ENCODE peak calls at places on chromosomes 13 and 19, in six cellular contexts. I is aorta; Q is CD8-positive, alpha-beta T cell; N is cardiac muscle cell; M is neural progenitor cell; D is RWPE2. C is an unnamed sample. For H3K4me1, the result is how much of the 10 kb centered on the place peaks cover.

GRCh38 chr19:31974941-31975340 is 370.5 kb upstream of the ZNF507 start:
- DNase-seq in Q (no peak), M (no peak), D (no peak), I (no peak), N (no peak), C (no peak)

GRCh38 chr13:20351279-20352022 is 119.3 kb upstream of the GJB6 start:
- DNase-seq in N (peak), D (no peak), M (no peak), I (no peak), Q (no peak), C (no peak)

GRCh38 chr13:50969691-50970090 is 60.1 kb downstream of the RNASEH2B start:
- DNase-seq in M (peak), N (peak), I (no peak), Q (no peak), D (no peak), C (no peak)

GRCh38 chr19:46537136-46538097 is 41.8 kb upstream of the PNMA8B start:
- DNase-seq in I (peak), M (peak), N (peak), Q (peak), D (no peak), C (peak)

GRCh38 chr13:36788276-36788675 is 30.7 kb upstream of the RFXAP start:
- DNase-seq in D (no peak), N (no peak), Q (no peak), I (no peak), M (no peak), C (no peak)

GRCh38 chr19:29805026-29805925 is 6.5 kb upstream of the CCNE1 start:
- DNase-seq in M (no peak), D (no peak), I (peak), N (no peak), Q (no peak), C (no peak)

GRCh38 chr13:35978607-35979316 is 152.4 kb downstream of the DCLK1 start:
- DNase-seq in Q (no peak), M (peak), N (peak), I (no peak), D (no peak), C (no peak)

GRCh38 chr13:50191004-50191403 is 175.8 kb downstream of the KCNRG start:
- DNase-seq in N (no peak), D (no peak), I (no peak), Q (no peak), M (no peak), C (no peak)

GRCh38 chr13:99620806-99621205 is 119.5 kb downstream of the TM9SF2 start:
- DNase-seq in N (no peak), D (no peak), Q (no peak), I (no peak), M (no peak), C (no peak)

GRCh38 chr13:60214213-60215079 is 50.7 kb upstream of the DIAPH3 start:
- DNase-seq in Q (no peak), I (no peak), M (no peak), N (no peak), D (no peak), C (no peak)

GRCh38 chr19:22545751-22546150 is 88.4 kb upstream of the ZNF492 start:
- DNase-seq in M (peak), D (no peak), I (no peak), Q (no peak), N (peak), C (no peak)

GRCh38 chr13:106433066-106433465 is 102.4 kb downstream of the EFNB2 start:
- DNase-seq in M (no peak), D (no peak), I (no peak), Q (no peak), N (no peak), C (no peak)

GRCh38 chr13:60721063-60721462 is 324.0 kb downstream of the TDRD3 start:
- DNase-seq in Q (no peak), D (no peak), N (no peak), M (no peak), I (no peak), C (no peak)

GRCh38 chr19:6378036-6378435 is 2.3 kb upstream of the PSPN start:
- DNase-seq in Q (no peak), I (no peak), D (no peak), M (peak), N (peak), C (no peak)

GRCh38 chr19:53157601-53158000 is 1.3 kb downstream of the ZNF347 start:
- DNase-seq in N (peak), D (no peak), M (peak), I (no peak), Q (no peak), C (no peak)

GRCh38 chr19:37227996-37228395 is 10.0 kb downstream of the ZNF383 start:
- DNase-seq in I (no peak), D (no peak), N (no peak), M (peak), Q (peak), C (no peak)

GRCh38 chr13:112983042-112983305 is 14.0 kb downstream of the MCF2L start:
- DNase-seq in Q (no peak), N (no peak), M (no peak), I (no peak), D (no peak), C (no peak)

GRCh38 chr19:17902701-17903100 is 30.1 kb upstream of the CCDC124 start:
- DNase-seq in D (no peak), M (no peak), I (no peak), N (peak), Q (no peak), C (no peak)

GRCh38 chr13:77040835-77041234 is 13.9 kb upstream of the FBXL3 start:
- DNase-seq in I (no peak), M (no peak), N (no peak), D (no peak), Q (no peak), C (no peak)

GRCh38 chr13:33281951-33282595 is 3.5 kb downstream of the STARD13 start:
- DNase-seq in I (no peak), D (no peak), N (no peak), M (no peak), Q (no peak), C (no peak)

GRCh38 chr19:40702337-40703012 is 12.0 kb upstream of the NUMBL start:
- DNase-seq in N (peak), I (no peak), D (no peak), Q (no peak), M (peak), C (no peak)

GRCh38 chr13:21717817-21718216 is 46.9 kb downstream of the FGF9 start:
- DNase-seq in Q (no peak), D (no peak), N (no peak), I (no peak), M (peak), C (no peak)

DNA sequence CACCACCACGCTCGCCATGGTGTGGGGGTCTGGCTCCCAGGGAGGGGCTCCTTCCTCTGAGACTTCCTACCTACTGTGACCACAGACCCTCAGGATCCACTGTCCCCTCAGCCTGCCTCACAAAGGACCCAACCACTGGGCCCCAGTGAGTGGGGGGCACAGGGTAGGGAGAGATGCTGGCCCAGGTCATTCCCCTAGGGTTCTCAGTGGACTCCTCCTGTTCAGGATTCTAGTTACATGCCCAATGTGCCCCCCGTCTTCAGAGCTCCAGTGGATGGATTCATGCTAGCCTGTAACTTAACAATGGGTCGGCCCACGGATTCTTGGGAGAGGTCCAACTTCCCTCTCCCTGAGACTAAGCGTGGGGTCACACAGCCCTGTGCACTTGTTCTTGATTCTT is at the start of gene TSKS:
- DNase-seq in I (no peak), N (no peak), M (no peak), D (no peak), Q (no peak), C (no peak)
- H3K27ac ChIP-seq in I (no peak), N (no peak), M (no peak), D (no peak), Q (no peak), C (no peak)

GRCh38 chr19:58326914-58327726 is at the start of gene ZSCAN22:
- DNase-seq in D (peak), I (peak), Q (peak), M (peak), N (peak), C (peak)

GRCh38 chr19:58330458-58330857 is 3.7 kb downstream of the ZSCAN22 start:
- DNase-seq in I (peak), N (peak), Q (no peak), M (no peak), D (no peak), C (no peak)

GRCh38 chr19:58326501-58326913 is 287 bp upstream of the ZSCAN22 start:
- DNase-seq in Q (no peak), D (no peak), M (no peak), N (no peak), I (no peak), C (no peak)

GRCh38 chr19:58325623-58326022 is 1.2 kb upstream of the ZSCAN22 start:
- DNase-seq in D (no peak), Q (no peak), N (no peak), I (no peak), M (no peak), C (no peak)

DNA sequence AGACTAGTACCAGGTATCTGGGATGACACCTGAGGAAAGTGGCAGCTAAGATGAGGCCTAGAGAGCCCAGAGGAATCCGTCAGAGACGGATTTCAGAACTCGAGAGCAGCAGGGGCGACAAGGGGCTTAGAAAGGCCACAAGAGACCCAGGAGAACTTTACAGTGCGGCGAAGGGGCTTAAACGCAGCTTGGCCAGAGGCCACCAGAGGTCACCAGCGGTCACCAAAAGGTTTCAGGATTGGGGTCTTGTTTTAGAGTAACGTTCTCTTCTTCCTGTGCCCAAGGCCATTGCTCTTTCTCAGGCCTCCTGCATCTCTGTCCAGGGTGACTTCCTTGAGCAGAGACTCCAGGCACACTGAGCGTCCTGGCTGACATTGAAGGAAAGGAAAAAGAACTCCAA is 2.2 kb downstream of the ZSCAN22 start:
- DNase-seq in M (peak), D (no peak), N (no peak), Q (peak), I (peak), C (no peak)
- H3K4me3 ChIP-seq in M (no peak), D (no peak), N (no peak), Q (no peak), I (no peak), C (no peak)

DNA sequence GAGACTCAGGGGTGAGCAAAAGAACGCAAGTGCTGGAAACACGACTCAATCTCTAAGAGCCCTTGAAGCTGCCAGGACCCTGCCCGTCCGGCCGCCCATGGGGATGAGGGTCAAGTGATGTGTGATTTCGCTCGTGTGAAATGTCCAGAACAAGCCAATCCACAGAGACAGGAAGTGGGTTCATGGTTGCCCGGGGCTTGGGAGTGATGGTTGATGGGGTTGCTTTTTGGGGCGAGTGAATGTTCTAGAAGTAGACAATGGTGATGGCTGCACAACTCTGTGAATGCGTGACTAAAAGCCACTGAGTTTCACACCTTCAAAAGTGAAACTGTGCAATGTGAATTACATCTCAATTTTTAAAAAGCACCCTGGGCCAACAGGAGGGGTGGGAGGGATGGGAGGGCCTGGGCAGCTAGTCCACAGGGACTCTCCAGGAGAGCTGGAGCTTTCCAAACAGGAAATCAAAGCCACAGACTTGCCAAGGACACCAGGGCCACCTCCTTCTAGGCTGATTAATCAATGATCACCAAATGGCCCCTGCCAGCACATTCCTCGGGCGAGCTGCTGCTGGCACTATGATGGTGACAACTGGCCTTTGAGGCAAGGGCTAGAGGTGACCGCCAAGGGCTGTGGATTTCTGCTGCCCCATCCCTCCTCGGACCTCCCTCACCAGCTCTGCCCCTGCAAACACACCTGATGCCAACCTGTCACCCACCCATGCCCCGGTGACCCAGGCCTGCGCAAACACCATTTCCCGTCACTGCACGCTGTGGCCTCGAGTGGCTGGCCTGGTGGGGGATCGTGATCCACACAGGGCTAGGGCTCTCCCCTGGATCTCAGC is 14.0 kb downstream of the DPP9 start:
- DNase-seq in Q (no peak), D (no peak), I (no peak), N (no peak), M (no peak), C (no peak)
- H3K4me1 ChIP-seq in Q (under half), D (under half), I (under half), N (under half), M (under half), C (under half)

GRCh38 chr19:38310279-38310670 is 5.5 kb downstream of the YIF1B start:
- DNase-seq in Q (no peak), D (no peak), N (no peak), I (no peak), M (no peak), C (no peak)
- H3K27ac ChIP-seq in Q (no peak), D (no peak), N (no peak), I (no peak), M (no peak), C (no peak)

DNA sequence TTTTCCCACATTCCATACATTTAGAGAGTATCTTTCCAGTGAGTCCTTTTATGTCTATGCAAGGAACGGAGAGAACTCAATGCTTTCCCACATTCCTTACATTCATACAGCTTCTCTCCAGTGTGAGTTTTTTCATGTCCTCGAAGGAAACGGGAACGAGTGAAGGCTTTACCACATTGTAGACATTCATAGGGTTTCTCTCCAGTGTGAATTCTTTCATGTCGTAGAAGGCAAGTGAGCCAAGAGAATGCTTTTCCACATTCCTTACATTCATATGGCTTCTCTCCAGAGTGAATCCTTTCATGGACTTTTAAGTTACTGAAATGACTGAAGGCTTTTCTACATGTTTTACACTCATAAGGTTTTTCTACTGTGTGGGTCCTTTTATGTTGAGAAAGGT is 17.1 kb downstream of the ZNF823 start:
- DNase-seq in Q (no peak), I (no peak), D (no peak), N (no peak), M (no peak), C (no peak)
- H3K4me3 ChIP-seq in Q (no peak), I (no peak), D (no peak), N (no peak), M (no peak), C (no peak)

GRCh38 chr19:48994035-48994386 is 324 bp downstream of the RUVBL2 start:
- DNase-seq in D (no peak), N (no peak), M (no peak), I (peak), Q (no peak), C (no peak)
- H3K4me1 ChIP-seq in D (under half), N (under half), M (under half), I (under half), Q (under half), C (under half)

DNA sequence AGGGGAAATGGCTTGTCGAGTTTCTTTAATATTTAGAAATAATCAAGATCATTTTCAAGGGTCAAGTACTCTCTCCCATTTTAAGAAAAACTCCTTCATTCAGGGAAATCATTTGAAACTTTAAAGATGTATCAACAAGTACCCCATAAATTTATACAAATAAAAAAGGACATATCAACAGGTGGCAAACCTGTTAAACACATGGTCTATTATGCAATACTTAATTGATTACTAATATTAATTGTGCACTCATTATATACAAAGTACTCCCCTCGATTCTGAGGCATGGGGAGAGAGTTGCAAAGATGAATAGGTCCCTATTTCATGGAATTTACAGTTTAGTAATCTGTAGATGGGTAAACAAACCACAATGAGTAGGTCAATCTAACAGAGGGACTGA is 2.1 kb upstream of the LRCH1 start:
- DNase-seq in I (no peak), M (no peak), D (no peak), N (no peak), Q (no peak), C (no peak)
- H3K27ac ChIP-seq in I (no peak), M (no peak), D (no peak), N (no peak), Q (no peak), C (no peak)

DNA sequence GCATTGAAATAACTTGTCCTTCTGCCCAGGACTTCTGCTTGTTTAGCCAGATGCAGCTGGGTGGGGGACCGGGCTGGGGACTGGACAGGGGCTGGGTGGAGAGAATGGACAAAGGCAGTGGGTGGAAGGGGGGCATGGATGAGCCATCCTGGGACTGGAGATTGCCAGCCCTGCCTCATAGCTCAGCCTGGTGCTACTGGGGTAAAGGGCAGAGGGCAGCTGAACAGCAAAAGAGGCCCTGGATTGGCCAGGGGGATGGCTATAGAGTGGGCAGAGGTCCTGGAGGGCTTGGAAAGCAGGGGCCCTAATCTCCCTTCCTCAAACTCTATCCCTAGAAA is 17.7 kb upstream of the PLAUR start:
- DNase-seq in M (no peak), I (no peak), D (no peak), N (no peak), Q (no peak), C (no peak)
- H3K4me3 ChIP-seq in M (no peak), I (no peak), D (no peak), N (no peak), Q (no peak), C (no peak)

GRCh38 chr13:97249797-97250495 is 27.8 kb downstream of the MBNL2 start:
- DNase-seq in D (no peak), N (no peak), Q (no peak), M (no peak), I (no peak), C (no peak)
- H3K4me1 ChIP-seq in D (under half), N (under half), Q (under half), M (under half), I (under half), C (under half)

C was measured in naive thymus-derived CD4-positive, alpha-beta T cell.